ENCODE peak calls at places on chromosomes 11 and 22, in five cellular contexts. One of them, this sample, is unnamed.
A peak's percentile ranks its signal among the peaks of the same experiment; 100 is the strongest.

GRCh38 chr11:129888451-129888850 is 6.9 kb downstream of the NFRKB start:
- DNase-seq in spleen: no peak
- DNase-seq in endothelial cell of umbilical vein: no peak
- DNase-seq in GM12891: no peak
- DNase-seq in Panc1: no peak
- DNase-seq in this sample: no peak

GRCh38 chr22:33381531-33382406 is 323.6 kb upstream of the SYN3 start:
- DNase-seq in spleen: no peak
- DNase-seq in endothelial cell of umbilical vein: no peak
- DNase-seq in GM12891: no peak
- DNase-seq in Panc1: no peak
- DNase-seq in this sample: no peak

GRCh38 chr11:76215946-76216345 is 9.6 kb upstream of the WNT11 start:
- DNase-seq in spleen: no peak
- DNase-seq in endothelial cell of umbilical vein: no peak
- DNase-seq in GM12891: no peak
- DNase-seq in Panc1: no peak
- DNase-seq in this sample: no peak

GRCh38 chr11:68053117-68053516 is 14.3 kb downstream of the TCIRG1 start:
- DNase-seq in spleen: no peak
- DNase-seq in endothelial cell of umbilical vein: no peak
- DNase-seq in GM12891: no peak
- DNase-seq in Panc1: no peak
- DNase-seq in this sample: no peak

GRCh38 chr22:49718396-49718795 is 109.3 kb downstream of the BRD1 start:
- DNase-seq in spleen: no peak
- DNase-seq in endothelial cell of umbilical vein: no peak
- DNase-seq in GM12891: no peak
- DNase-seq in Panc1: no peak
- DNase-seq in this sample: no peak

GRCh38 chr11:86672007-86672621 is at the start of gene ME3:
- DNase-seq in spleen: peak; percentile 87
- DNase-seq in endothelial cell of umbilical vein: peak; percentile 80
- DNase-seq in GM12891: peak; percentile 23
- DNase-seq in Panc1: no peak
- DNase-seq in this sample: peak; percentile 89

GRCh38 chr11:118735203-118735602 is 55.8 kb upstream of the TREH start:
- DNase-seq in spleen: no peak
- DNase-seq in endothelial cell of umbilical vein: no peak
- DNase-seq in GM12891: no peak
- DNase-seq in Panc1: no peak
- DNase-seq in this sample: no peak

GRCh38 chr22:22463855-22464540 is 44.5 kb downstream of the ZNF280B start:
- DNase-seq in spleen: no peak
- DNase-seq in endothelial cell of umbilical vein: peak; percentile 54
- DNase-seq in GM12891: peak; percentile 29
- DNase-seq in Panc1: peak; percentile 15
- DNase-seq in this sample: no peak

GRCh38 chr11:18527512-18527911 is 770 bp upstream of the TSG101 start:
- DNase-seq in spleen: no peak
- DNase-seq in endothelial cell of umbilical vein: peak; percentile 56
- DNase-seq in GM12891: no peak
- DNase-seq in Panc1: peak; percentile 35
- DNase-seq in this sample: no peak

GRCh38 chr11:79431535-79431934 is 9.3 kb downstream of the TENM4 start:
- DNase-seq in spleen: no peak
- DNase-seq in endothelial cell of umbilical vein: no peak
- DNase-seq in GM12891: no peak
- DNase-seq in Panc1: no peak
- DNase-seq in this sample: no peak

GRCh38 chr11:70524096-70524922 is 126.0 kb downstream of the CTTN start:
- DNase-seq in spleen: peak; percentile 49
- DNase-seq in endothelial cell of umbilical vein: no peak
- DNase-seq in GM12891: no peak
- DNase-seq in Panc1: no peak
- DNase-seq in this sample: no peak

GRCh38 chr11:47765086-47765485 is 2.1 kb downstream of the FNBP4 start:
- DNase-seq in spleen: no peak
- DNase-seq in endothelial cell of umbilical vein: no peak
- DNase-seq in GM12891: no peak
- DNase-seq in Panc1: no peak
- DNase-seq in this sample: no peak

GRCh38 chr11:44221992-44222391 is 87.9 kb downstream of the ALX4 start:
- DNase-seq in spleen: no peak
- DNase-seq in endothelial cell of umbilical vein: no peak
- DNase-seq in GM12891: no peak
- DNase-seq in Panc1: no peak
- DNase-seq in this sample: no peak

GRCh38 chr11:34044664-34045485 is 6.7 kb upstream of the CAPRIN1 start:
- DNase-seq in spleen: no peak
- DNase-seq in endothelial cell of umbilical vein: peak; percentile 48
- DNase-seq in GM12891: no peak
- DNase-seq in Panc1: peak; percentile 41
- DNase-seq in this sample: no peak

GRCh38 chr11:118615996-118616395 is 8.6 kb downstream of the PHLDB1 start:
- DNase-seq in spleen: peak; percentile 20
- DNase-seq in endothelial cell of umbilical vein: no peak
- DNase-seq in GM12891: no peak
- DNase-seq in Panc1: no peak
- DNase-seq in this sample: no peak

GRCh38 chr22:20088263-20088648 is 8.2 kb downstream of the DGCR8 start:
- DNase-seq in spleen: peak; percentile 51
- DNase-seq in endothelial cell of umbilical vein: no peak
- DNase-seq in GM12891: no peak
- DNase-seq in Panc1: no peak
- DNase-seq in this sample: no peak

GRCh38 chr11:5291207-5291838 is 10.4 kb downstream of the OR51B4 start:
- DNase-seq in spleen: no peak
- DNase-seq in endothelial cell of umbilical vein: peak; percentile 32
- DNase-seq in GM12891: peak; percentile 8
- DNase-seq in Panc1: peak; percentile 38
- DNase-seq in this sample: no peak

GRCh38 chr11:118047749-118048148 is 29.1 kb upstream of the TMPRSS4 start:
- DNase-seq in spleen: no peak
- DNase-seq in endothelial cell of umbilical vein: no peak
- DNase-seq in GM12891: no peak
- DNase-seq in Panc1: no peak
- DNase-seq in this sample: no peak

GRCh38 chr11:119739021-119739703 is 10.2 kb upstream of the NECTIN1 start:
- DNase-seq in spleen: no peak
- DNase-seq in endothelial cell of umbilical vein: no peak
- DNase-seq in GM12891: no peak
- DNase-seq in Panc1: no peak
- DNase-seq in this sample: no peak

GRCh38 chr11:5129457-5129877 is 8.7 kb downstream of the OR52A5 start:
- DNase-seq in spleen: no peak
- DNase-seq in endothelial cell of umbilical vein: no peak
- DNase-seq in GM12891: no peak
- DNase-seq in Panc1: no peak
- DNase-seq in this sample: no peak

GRCh38 chr11:2552202-2552601 is 107.4 kb downstream of the KCNQ1 start:
- DNase-seq in spleen: no peak
- DNase-seq in endothelial cell of umbilical vein: no peak
- DNase-seq in GM12891: no peak
- DNase-seq in Panc1: no peak
- DNase-seq in this sample: no peak

GRCh38 chr22:41940853-41941765 is 5.8 kb downstream of the CENPM start:
- DNase-seq in spleen: peak; percentile 95
- DNase-seq in endothelial cell of umbilical vein: peak; percentile 75
- DNase-seq in GM12891: no peak
- DNase-seq in Panc1: peak; percentile 51
- DNase-seq in this sample: peak; percentile 91
- TF ChIP-seq POLR2AphosphoS5 in spleen: peak; percentile 73
- TF ChIP-seq POLR2AphosphoS5 in endothelial cell of umbilical vein: no peak
- TF ChIP-seq POLR2AphosphoS5 in GM12891: no peak
- TF ChIP-seq POLR2AphosphoS5 in Panc1: no peak
- TF ChIP-seq POLR2AphosphoS5 in this sample: no peak

DNA sequence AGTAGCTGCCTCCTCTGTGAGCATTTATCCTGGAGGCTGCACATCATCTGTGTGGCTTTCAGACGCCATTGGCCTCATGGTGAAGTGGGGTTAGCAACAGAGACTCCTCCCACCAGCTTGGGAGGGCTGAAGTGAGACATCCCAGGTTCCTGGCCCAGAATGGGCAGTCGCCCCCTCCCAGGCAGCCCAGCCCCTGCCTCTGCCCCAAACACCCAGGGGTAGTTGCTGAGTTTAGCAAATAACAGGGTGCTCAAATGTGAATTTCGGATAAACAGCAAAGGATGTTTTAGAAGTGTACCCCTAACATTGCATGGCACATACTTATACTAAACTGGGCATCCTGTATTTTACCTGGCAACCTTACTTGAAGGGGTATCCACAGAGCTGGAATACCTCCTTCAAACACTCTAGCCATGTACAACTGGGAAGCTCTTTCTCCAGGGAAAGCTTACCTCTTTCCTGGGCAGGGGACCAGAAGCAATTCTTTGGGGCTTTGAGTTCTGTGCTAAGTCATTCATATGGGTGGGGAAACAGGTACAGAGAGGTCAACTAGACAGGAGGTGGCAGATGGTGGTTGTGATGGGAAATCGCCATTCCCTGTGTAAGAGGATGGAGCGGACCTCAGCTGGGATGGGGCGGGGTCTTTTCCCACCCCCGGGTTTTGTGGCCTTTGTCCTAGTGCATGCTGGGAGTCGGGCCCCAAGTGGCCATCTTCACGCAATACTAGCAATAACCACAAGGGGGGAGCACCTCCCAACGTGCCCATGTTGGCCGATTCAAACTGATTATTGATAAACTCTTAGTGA is 19.3 kb downstream of the MTFP1 start:
- DNase-seq in spleen: no peak
- DNase-seq in endothelial cell of umbilical vein: peak; percentile 76
- DNase-seq in GM12891: no peak
- DNase-seq in Panc1: no peak
- DNase-seq in this sample: no peak
- TF ChIP-seq POLR2AphosphoS5 in spleen: no peak
- TF ChIP-seq POLR2AphosphoS5 in endothelial cell of umbilical vein: peak; percentile 64
- TF ChIP-seq POLR2AphosphoS5 in GM12891: peak; percentile 94
- TF ChIP-seq POLR2AphosphoS5 in Panc1: peak; percentile 49
- TF ChIP-seq POLR2AphosphoS5 in this sample: no peak

DNA sequence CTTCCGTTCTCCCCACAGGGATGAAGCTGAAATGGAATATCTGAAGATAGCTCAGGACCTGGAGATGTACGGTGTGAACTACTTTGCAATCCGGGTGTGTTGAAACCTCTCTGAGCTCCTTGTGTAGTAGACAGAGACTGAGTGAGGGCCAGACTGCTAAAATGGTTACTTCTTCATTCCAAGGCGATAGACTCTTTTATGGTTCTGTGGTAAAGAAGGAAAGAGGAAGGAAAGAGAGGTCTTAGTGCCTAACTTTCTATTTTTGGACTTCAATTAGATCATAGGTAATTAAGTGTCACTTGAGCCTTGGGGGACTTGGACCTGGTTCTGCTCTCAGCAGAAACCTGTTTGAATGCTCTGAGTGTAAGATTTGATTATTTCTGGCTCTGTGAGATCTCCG is 54.7 kb downstream of the NF2 start:
- DNase-seq in spleen: no peak
- DNase-seq in endothelial cell of umbilical vein: no peak
- DNase-seq in GM12891: no peak
- DNase-seq in Panc1: no peak
- DNase-seq in this sample: no peak
- TF ChIP-seq POLR2AphosphoS5 in spleen: no peak
- TF ChIP-seq POLR2AphosphoS5 in endothelial cell of umbilical vein: no peak
- TF ChIP-seq POLR2AphosphoS5 in GM12891: no peak
- TF ChIP-seq POLR2AphosphoS5 in Panc1: no peak
- TF ChIP-seq POLR2AphosphoS5 in this sample: no peak

GRCh38 chr11:29280452-29280851 is 736.4 kb downstream of the KCNA4 start:
- DNase-seq in spleen: no peak
- DNase-seq in endothelial cell of umbilical vein: peak; percentile 73
- DNase-seq in GM12891: no peak
- DNase-seq in Panc1: no peak
- DNase-seq in this sample: no peak

GRCh38 chr11:29279716-29280115 is 737.1 kb downstream of the KCNA4 start:
- DNase-seq in spleen: no peak
- DNase-seq in endothelial cell of umbilical vein: no peak
- DNase-seq in GM12891: no peak
- DNase-seq in Panc1: no peak
- DNase-seq in this sample: no peak

GRCh38 chr11:29282088-29282487 is 734.7 kb downstream of the KCNA4 start:
- DNase-seq in spleen: no peak
- DNase-seq in endothelial cell of umbilical vein: peak; percentile 92
- DNase-seq in GM12891: no peak
- DNase-seq in Panc1: peak; percentile 74
- DNase-seq in this sample: no peak
- TF ChIP-seq POLR2AphosphoS5 in spleen: no peak
- TF ChIP-seq POLR2AphosphoS5 in endothelial cell of umbilical vein: peak; percentile 52
- TF ChIP-seq POLR2AphosphoS5 in GM12891: no peak
- TF ChIP-seq POLR2AphosphoS5 in Panc1: no peak
- TF ChIP-seq POLR2AphosphoS5 in this sample: no peak

GRCh38 chr11:17004486-17005148 is 9.6 kb downstream of the PLEKHA7 start:
- DNase-seq in spleen: no peak
- DNase-seq in endothelial cell of umbilical vein: no peak
- DNase-seq in GM12891: no peak
- DNase-seq in Panc1: no peak
- DNase-seq in this sample: no peak

GRCh38 chr11:16999116-16999515 is 15.1 kb downstream of the PLEKHA7 start:
- DNase-seq in spleen: no peak
- DNase-seq in endothelial cell of umbilical vein: no peak
- DNase-seq in GM12891: no peak
- DNase-seq in Panc1: no peak
- DNase-seq in this sample: no peak

GRCh38 chr11:17000987-17001386 is 13.2 kb downstream of the PLEKHA7 start:
- DNase-seq in spleen: no peak
- DNase-seq in endothelial cell of umbilical vein: no peak
- DNase-seq in GM12891: no peak
- DNase-seq in Panc1: no peak
- DNase-seq in this sample: no peak

GRCh38 chr11:17003426-17003825 is 10.8 kb downstream of the PLEKHA7 start:
- DNase-seq in spleen: no peak
- DNase-seq in endothelial cell of umbilical vein: no peak
- DNase-seq in GM12891: no peak
- DNase-seq in Panc1: no peak
- DNase-seq in this sample: no peak

GRCh38 chr11:17002543-17002942 is 11.7 kb downstream of the PLEKHA7 start:
- DNase-seq in spleen: no peak
- DNase-seq in endothelial cell of umbilical vein: no peak
- DNase-seq in GM12891: no peak
- DNase-seq in Panc1: no peak
- DNase-seq in this sample: no peak
- TF ChIP-seq POLR2AphosphoS5 in spleen: no peak
- TF ChIP-seq POLR2AphosphoS5 in endothelial cell of umbilical vein: no peak
- TF ChIP-seq POLR2AphosphoS5 in GM12891: no peak
- TF ChIP-seq POLR2AphosphoS5 in Panc1: no peak
- TF ChIP-seq POLR2AphosphoS5 in this sample: no peak

GRCh38 chr22:43151251-43152000 is at the start of gene TSPO:
- DNase-seq in spleen: peak; percentile 95
- DNase-seq in endothelial cell of umbilical vein: peak; percentile 38
- DNase-seq in GM12891: no peak
- DNase-seq in Panc1: no peak
- DNase-seq in this sample: peak; percentile 90
- TF ChIP-seq POLR2AphosphoS5 in spleen: peak; percentile 86
- TF ChIP-seq POLR2AphosphoS5 in endothelial cell of umbilical vein: peak; percentile 6
- TF ChIP-seq POLR2AphosphoS5 in GM12891: no peak
- TF ChIP-seq POLR2AphosphoS5 in Panc1: no peak
- TF ChIP-seq POLR2AphosphoS5 in this sample: peak; percentile 35

This sample was measured in sigmoid colon.